ENCODE peak calls at places on chromosomes 2 and 18, in seven cellular contexts. One of them, this sample, is unnamed. For H3K4me1, the result is how much of the 10 kb centered on the place peaks cover.

GRCh38 chr2:160910681-160911080 is 249.5 kb upstream of the TANK start:
- DNase-seq in Peyer's patch: no peak
- DNase-seq in spleen: no peak
- DNase-seq in thyroid gland: no peak
- DNase-seq in adrenal gland: no peak
- DNase-seq in IMR-90: peak
- DNase-seq in A549: no peak
- DNase-seq in this sample: no peak

GRCh38 chr2:193561054-193561453 is 1366.3 kb upstream of the TMEFF2 start:
- DNase-seq in spleen: no peak
- DNase-seq in thyroid gland: no peak
- DNase-seq in adrenal gland: no peak
- DNase-seq in IMR-90: peak
- DNase-seq in A549: no peak
- DNase-seq in Peyer's patch: no peak
- DNase-seq in this sample: no peak

GRCh38 chr2:197813093-197813787 is 8.8 kb downstream of the PLCL1 start:
- DNase-seq in IMR-90: peak
- DNase-seq in thyroid gland: no peak
- DNase-seq in adrenal gland: peak
- DNase-seq in A549: peak
- DNase-seq in Peyer's patch: no peak
- DNase-seq in spleen: no peak
- DNase-seq in this sample: no peak

GRCh38 chr2:241081643-241082337 is 20.3 kb downstream of the MTERF4 start:
- DNase-seq in Peyer's patch: no peak
- DNase-seq in adrenal gland: no peak
- DNase-seq in spleen: no peak
- DNase-seq in A549: no peak
- DNase-seq in thyroid gland: no peak
- DNase-seq in IMR-90: no peak
- DNase-seq in this sample: no peak

GRCh38 chr18:3596324-3597158 is 146.6 kb downstream of the TGIF1 start:
- DNase-seq in spleen: peak
- DNase-seq in thyroid gland: peak
- DNase-seq in adrenal gland: peak
- DNase-seq in Peyer's patch: peak
- DNase-seq in A549: peak
- DNase-seq in IMR-90: peak
- DNase-seq in this sample: no peak

GRCh38 chr2:222213084-222213483 is 85.7 kb downstream of the PAX3 start:
- DNase-seq in IMR-90: no peak
- DNase-seq in spleen: no peak
- DNase-seq in Peyer's patch: no peak
- DNase-seq in adrenal gland: no peak
- DNase-seq in thyroid gland: no peak
- DNase-seq in A549: no peak
- DNase-seq in this sample: no peak

GRCh38 chr2:160570386-160570785 is 76.8 kb upstream of the RBMS1 start:
- DNase-seq in IMR-90: no peak
- DNase-seq in Peyer's patch: no peak
- DNase-seq in A549: no peak
- DNase-seq in adrenal gland: no peak
- DNase-seq in spleen: no peak
- DNase-seq in thyroid gland: no peak
- DNase-seq in this sample: no peak

GRCh38 chr2:10778724-10779115 is 33.9 kb downstream of the PDIA6 start:
- DNase-seq in Peyer's patch: no peak
- DNase-seq in IMR-90: no peak
- DNase-seq in thyroid gland: no peak
- DNase-seq in A549: no peak
- DNase-seq in spleen: peak
- DNase-seq in adrenal gland: no peak
- DNase-seq in this sample: no peak

GRCh38 chr2:189798312-189799029 is 14.2 kb downstream of the PMS1 start:
- DNase-seq in A549: peak
- DNase-seq in thyroid gland: no peak
- DNase-seq in IMR-90: peak
- DNase-seq in Peyer's patch: no peak
- DNase-seq in spleen: no peak
- DNase-seq in adrenal gland: no peak
- DNase-seq in this sample: no peak

GRCh38 chr18:75086494-75087034 is 122.4 kb downstream of the PTGR3 start:
- DNase-seq in thyroid gland: no peak
- DNase-seq in A549: no peak
- DNase-seq in IMR-90: no peak
- DNase-seq in Peyer's patch: no peak
- DNase-seq in adrenal gland: no peak
- DNase-seq in spleen: no peak
- DNase-seq in this sample: no peak

GRCh38 chr2:235842941-235843340 is 325.2 kb downstream of the GBX2 start:
- DNase-seq in spleen: no peak
- DNase-seq in adrenal gland: no peak
- DNase-seq in A549: no peak
- DNase-seq in thyroid gland: no peak
- DNase-seq in Peyer's patch: no peak
- DNase-seq in IMR-90: no peak
- DNase-seq in this sample: no peak

GRCh38 chr2:1339757-1340515 is 73.3 kb upstream of the TPO start:
- DNase-seq in IMR-90: no peak
- DNase-seq in Peyer's patch: no peak
- DNase-seq in thyroid gland: no peak
- DNase-seq in adrenal gland: no peak
- DNase-seq in A549: no peak
- DNase-seq in spleen: no peak
- DNase-seq in this sample: no peak

GRCh38 chr2:241154915-241155314 is 4.6 kb downstream of the PPP1R7 start:
- DNase-seq in spleen: peak
- DNase-seq in Peyer's patch: no peak
- DNase-seq in A549: no peak
- DNase-seq in IMR-90: peak
- DNase-seq in thyroid gland: no peak
- DNase-seq in adrenal gland: no peak
- DNase-seq in this sample: no peak

GRCh38 chr2:236180831-236181453 is 12.8 kb upstream of the GBX2 start:
- DNase-seq in thyroid gland: peak
- DNase-seq in spleen: no peak
- DNase-seq in adrenal gland: peak
- DNase-seq in Peyer's patch: no peak
- DNase-seq in A549: peak
- DNase-seq in IMR-90: peak
- DNase-seq in this sample: peak

DNA sequence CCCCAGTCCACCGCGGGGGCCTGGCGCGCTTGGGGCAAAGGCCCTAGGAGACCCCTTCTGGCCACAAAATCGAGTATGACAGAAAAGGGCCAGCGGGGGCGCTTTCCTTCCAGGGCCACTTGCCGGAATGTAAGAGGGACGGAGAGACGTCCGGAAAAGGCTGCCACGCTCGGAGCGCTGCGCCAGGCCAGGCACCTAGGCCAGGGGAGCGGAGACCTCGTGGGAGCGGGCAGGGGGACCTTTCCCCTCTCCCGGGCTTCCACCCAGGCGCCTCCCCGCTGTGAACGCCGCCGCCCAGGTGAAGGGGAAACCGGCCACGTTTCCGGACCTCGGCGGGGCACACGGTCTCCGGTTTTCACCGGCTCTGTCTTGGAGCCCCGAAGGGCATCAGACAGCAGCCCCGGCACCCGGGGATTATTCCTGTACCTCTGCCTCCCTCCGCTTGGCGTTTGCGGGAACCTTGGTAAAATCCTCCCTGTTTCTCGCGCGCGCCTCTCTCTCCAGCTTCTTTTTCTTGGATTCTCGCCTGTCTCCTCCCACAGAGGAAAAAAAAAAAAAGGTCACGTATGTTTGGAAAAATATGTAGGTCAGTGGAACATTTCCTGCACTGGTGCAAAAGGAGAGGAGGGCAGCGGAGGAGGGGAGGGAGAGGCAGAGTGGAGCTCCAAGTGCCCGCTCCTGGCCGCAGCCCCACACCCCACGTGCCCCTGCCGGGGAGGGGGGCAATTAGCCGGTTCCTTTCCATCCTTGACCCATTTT is 1.2 kb upstream of the NPAS2 start:
- DNase-seq in A549: peak
- DNase-seq in Peyer's patch: no peak
- DNase-seq in IMR-90: peak
- DNase-seq in spleen: no peak
- DNase-seq in adrenal gland: peak
- DNase-seq in thyroid gland: peak
- DNase-seq in this sample: peak
- TF ChIP-seq POLR2A in A549: peak
- TF ChIP-seq POLR2A in Peyer's patch: peak
- TF ChIP-seq POLR2A in IMR-90: no peak
- TF ChIP-seq POLR2A in spleen: no peak
- TF ChIP-seq POLR2A in adrenal gland: peak
- TF ChIP-seq POLR2A in thyroid gland: no peak
- TF ChIP-seq POLR2A in this sample: peak

GRCh38 chr2:120558892-120559291 is 176.8 kb upstream of the GLI2 start:
- DNase-seq in adrenal gland: no peak
- DNase-seq in spleen: no peak
- DNase-seq in A549: no peak
- DNase-seq in thyroid gland: no peak
- DNase-seq in IMR-90: no peak
- DNase-seq in Peyer's patch: no peak
- DNase-seq in this sample: no peak

GRCh38 chr2:120554625-120555032 is 181.0 kb upstream of the GLI2 start:
- DNase-seq in Peyer's patch: no peak
- DNase-seq in adrenal gland: no peak
- DNase-seq in A549: no peak
- DNase-seq in thyroid gland: no peak
- DNase-seq in IMR-90: no peak
- DNase-seq in spleen: no peak
- DNase-seq in this sample: no peak

GRCh38 chr2:120559401-120559800 is 176.3 kb upstream of the GLI2 start:
- DNase-seq in spleen: no peak
- DNase-seq in IMR-90: peak
- DNase-seq in Peyer's patch: no peak
- DNase-seq in A549: no peak
- DNase-seq in adrenal gland: no peak
- DNase-seq in thyroid gland: no peak
- DNase-seq in this sample: no peak

GRCh38 chr2:120555066-120555465 is 180.6 kb upstream of the GLI2 start:
- DNase-seq in spleen: no peak
- DNase-seq in thyroid gland: no peak
- DNase-seq in IMR-90: no peak
- DNase-seq in A549: no peak
- DNase-seq in adrenal gland: no peak
- DNase-seq in Peyer's patch: no peak
- DNase-seq in this sample: no peak

GRCh38 chr2:120556908-120557307 is 178.8 kb upstream of the GLI2 start:
- DNase-seq in IMR-90: no peak
- DNase-seq in A549: no peak
- DNase-seq in thyroid gland: no peak
- DNase-seq in Peyer's patch: no peak
- DNase-seq in spleen: no peak
- DNase-seq in adrenal gland: no peak
- DNase-seq in this sample: no peak
- H3K4me1 ChIP-seq in IMR-90: under half
- H3K4me1 ChIP-seq in A549: under half
- H3K4me1 ChIP-seq in thyroid gland: under half
- H3K4me1 ChIP-seq in Peyer's patch: under half
- H3K4me1 ChIP-seq in spleen: under half
- H3K4me1 ChIP-seq in adrenal gland: under half
- H3K4me1 ChIP-seq in this sample: under half

GRCh38 chr2:28228419-28228995 is 164.2 kb upstream of the FOSL2 start:
- DNase-seq in thyroid gland: no peak
- DNase-seq in A549: peak
- DNase-seq in adrenal gland: no peak
- DNase-seq in Peyer's patch: no peak
- DNase-seq in spleen: no peak
- DNase-seq in IMR-90: peak
- DNase-seq in this sample: no peak
- TF ChIP-seq CTCF in thyroid gland: peak
- TF ChIP-seq CTCF in A549: peak
- TF ChIP-seq CTCF in adrenal gland: peak
- TF ChIP-seq CTCF in Peyer's patch: peak
- TF ChIP-seq CTCF in spleen: no peak
- TF ChIP-seq CTCF in IMR-90: peak
- TF ChIP-seq CTCF in this sample: no peak

GRCh38 chr18:50780144-50780543 is 39.7 kb downstream of the MRO start:
- DNase-seq in spleen: no peak
- DNase-seq in A549: no peak
- DNase-seq in thyroid gland: peak
- DNase-seq in Peyer's patch: no peak
- DNase-seq in IMR-90: no peak
- DNase-seq in adrenal gland: no peak
- DNase-seq in this sample: no peak
- TF ChIP-seq POLR2A in spleen: no peak
- TF ChIP-seq POLR2A in A549: no peak
- TF ChIP-seq POLR2A in thyroid gland: no peak
- TF ChIP-seq POLR2A in Peyer's patch: no peak
- TF ChIP-seq POLR2A in IMR-90: no peak
- TF ChIP-seq POLR2A in adrenal gland: no peak
- TF ChIP-seq POLR2A in this sample: no peak

GRCh38 chr2:37827911-37828411 is 97.1 kb upstream of the RMDN2 start:
- DNase-seq in A549: no peak
- DNase-seq in thyroid gland: no peak
- DNase-seq in adrenal gland: no peak
- DNase-seq in IMR-90: peak
- DNase-seq in spleen: no peak
- DNase-seq in Peyer's patch: no peak
- DNase-seq in this sample: no peak
- H3K4me1 ChIP-seq in A549: under half
- H3K4me1 ChIP-seq in thyroid gland: under half
- H3K4me1 ChIP-seq in adrenal gland: under half
- H3K4me1 ChIP-seq in IMR-90: under half
- H3K4me1 ChIP-seq in spleen: under half
- H3K4me1 ChIP-seq in Peyer's patch: under half
- H3K4me1 ChIP-seq in this sample: under half